ENCODE peak calls at places on chromosome 22, in four cellular contexts. X is spleen; R is HS-27A; J is CD4-positive, CD25-positive, alpha-beta regulatory T cell. A is an unnamed sample.

GRCh38 chr22:28883917-28884753 is 763 bp downstream of the ZNRF3 start:
- DNase-seq in X (peak), R (no peak), J (peak), A (no peak)

GRCh38 chr22:22923930-22924329 is 36.3 kb downstream of the IGLL5 start:
- DNase-seq in X (no peak), R (no peak), J (no peak), A (no peak)

GRCh38 chr22:20295262-20296064 is 24.4 kb downstream of the DGCR6L start:
- DNase-seq in X (no peak), R (no peak), J (no peak), A (no peak)

GRCh38 chr22:49569286-49570031 is 258.2 kb downstream of the BRD1 start:
- DNase-seq in X (peak), R (no peak), J (no peak), A (no peak)

GRCh38 chr22:27051407-27051806 is 394.0 kb downstream of the MIAT start:
- DNase-seq in X (no peak), R (no peak), J (no peak), A (no peak)

GRCh38 chr22:43891360-43892182 is at the start of gene PNPLA5:
- DNase-seq in X (peak), R (no peak), J (no peak), A (no peak)

GRCh38 chr22:35367331-35367886 is 13.5 kb upstream of the HMOX1 start:
- DNase-seq in X (no peak), R (no peak), J (no peak), A (no peak)

GRCh38 chr22:26406118-26406517 is 22.9 kb upstream of the ASPHD2 start:
- DNase-seq in X (no peak), R (no peak), J (no peak), A (no peak)

GRCh38 chr22:30260276-30260675 is 6.4 kb downstream of the OSM start:
- DNase-seq in X (no peak), R (no peak), J (no peak), A (no peak)

GRCh38 chr22:43487311-43488030 is 75.7 kb downstream of the MPPED1 start:
- DNase-seq in X (no peak), R (no peak), J (no peak), A (no peak)

GRCh38 chr22:46484861-46485595 is 52.4 kb downstream of the CELSR1 start:
- DNase-seq in X (no peak), R (no peak), J (no peak), A (peak)

A was measured in RCC 7860.